ENCODE peak calls at places on chromosomes 3 and 15, in five cellular contexts. O is AG09309, T is A172, F is mesothelial cell of epicardium, B is GM06990. A is an unnamed sample.

GRCh38 chr15:37028609-37029287 is 71.6 kb downstream of the MEIS2 start:
- DNase-seq in O (peak), T (no peak), F (no peak), B (no peak), A (no peak)

GRCh38 chr15:63210151-63211051 is 21.0 kb downstream of the RAB8B start:
- DNase-seq in O (peak), T (no peak), F (no peak), B (no peak), A (no peak)

GRCh38 chr3:138687236-138687635 is 78.7 kb downstream of the FAIM start:
- DNase-seq in O (no peak), T (no peak), F (no peak), B (peak), A (no peak)

GRCh38 chr3:81300324-81300927 is 461.0 kb downstream of the GBE1 start:
- DNase-seq in O (no peak), T (no peak), F (no peak), B (no peak), A (peak)

GRCh38 chr3:100517276-100517675 is 24.9 kb downstream of the TMEM45A start:
- DNase-seq in O (no peak), T (no peak), F (no peak), B (no peak), A (no peak)

GRCh38 chr3:122514123-122515019 is at the start of gene KPNA1:
- DNase-seq in O (peak), T (peak), F (peak), B (peak), A (peak)

GRCh38 chr15:57861805-57862586 is 155.5 kb downstream of the POLR2M start:
- DNase-seq in O (peak), T (peak), F (no peak), B (no peak), A (no peak)

GRCh38 chr15:39594056-39594763 is 13.3 kb downstream of the THBS1 start:
- DNase-seq in O (peak), T (no peak), F (no peak), B (no peak), A (no peak)

GRCh38 chr3:123728014-123728413 is 143.2 kb upstream of the HACD2 start:
- DNase-seq in O (no peak), T (no peak), F (no peak), B (no peak), A (no peak)

GRCh38 chr3:196968233-196969000 is at the start of gene PIGZ:
- DNase-seq in O (no peak), T (no peak), F (no peak), B (peak), A (no peak)

GRCh38 chr15:73237910-73238309 is 130.8 kb downstream of the HCN4 start:
- DNase-seq in O (no peak), T (no peak), F (no peak), B (no peak), A (no peak)

GRCh38 chr3:102791641-102792589 is 357.1 kb downstream of the ZPLD1 start:
- DNase-seq in O (peak), T (no peak), F (no peak), B (no peak), A (no peak)

GRCh38 chr15:63277044-63277892 is at the start of gene APH1B:
- DNase-seq in O (no peak), T (peak), F (peak), B (peak), A (peak)

GRCh38 chr3:128338536-128339400 is 127.9 kb downstream of the DNAJB8 start:
- DNase-seq in O (no peak), T (no peak), F (no peak), B (no peak), A (peak)

GRCh38 chr15:65309882-65310418 is 5.5 kb downstream of the RNU5B-1 start:
- DNase-seq in O (no peak), T (no peak), F (no peak), B (no peak), A (no peak)

GRCh38 chr15:38054488-38054887 is 120.0 kb downstream of the TMCO5A start:
- DNase-seq in O (peak), T (peak), F (no peak), B (no peak), A (no peak)

GRCh38 chr3:128283429-128283828 is 130.1 kb downstream of the EEFSEC start:
- DNase-seq in O (no peak), T (no peak), F (no peak), B (no peak), A (no peak)

GRCh38 chr3:188123170-188123920 is 30.6 kb upstream of the LPP start:
- DNase-seq in O (peak), T (no peak), F (no peak), B (no peak), A (peak)

GRCh38 chr3:103083848-103084631 is 649.2 kb downstream of the ZPLD1 start:
- DNase-seq in O (no peak), T (no peak), F (no peak), B (no peak), A (no peak)

GRCh38 chr3:133023301-133023830 is 14.8 kb upstream of the TMEM108 start:
- DNase-seq in O (no peak), T (no peak), F (no peak), B (no peak), A (no peak)

GRCh38 chr3:102225407-102226132 is 209.2 kb upstream of the ZPLD1 start:
- DNase-seq in O (peak), T (peak), F (no peak), B (no peak), A (peak)

GRCh38 chr15:47514251-47514652 is 203.1 kb upstream of the SEMA6D start:
- DNase-seq in O (no peak), T (no peak), F (no peak), B (no peak), A (no peak)

GRCh38 chr15:31347067-31347975 is 20.7 kb downstream of the KLF13 start:
- DNase-seq in O (no peak), T (no peak), F (no peak), B (no peak), A (no peak)

GRCh38 chr15:33377239-33377638 is 66.5 kb downstream of the RYR3 start:
- DNase-seq in O (no peak), T (no peak), F (no peak), B (no peak), A (no peak)

GRCh38 chr3:160451602-160452001 is 2.0 kb upstream of the TRIM59 start:
- DNase-seq in O (no peak), T (no peak), F (no peak), B (no peak), A (no peak)

GRCh38 chr3:157172746-157173145 is 12.8 kb upstream of the CCNL1 start:
- DNase-seq in O (no peak), T (no peak), F (no peak), B (no peak), A (no peak)

GRCh38 chr15:77981281-77982126 is 96.0 kb downstream of the TBC1D2B start:
- DNase-seq in O (no peak), T (no peak), F (no peak), B (no peak), A (no peak)

GRCh38 chr15:39869251-39869650 is 50.8 kb downstream of the GPR176 start:
- DNase-seq in O (no peak), T (no peak), F (no peak), B (no peak), A (no peak)

GRCh38 chr3:160331127-160331937 is 67.7 kb downstream of the IFT80 start:
- DNase-seq in O (peak), T (peak), F (no peak), B (no peak), A (no peak)

GRCh38 chr15:41512512-41513281 is 930 bp downstream of the LTK start:
- DNase-seq in O (no peak), T (no peak), F (no peak), B (peak), A (no peak)

GRCh38 chr3:177764377-177764912 is 567.2 kb upstream of the TBL1XR1 start:
- DNase-seq in O (no peak), T (no peak), F (no peak), B (no peak), A (no peak)

GRCh38 chr3:8239718-8240698 is 261.6 kb upstream of the LMCD1 start:
- DNase-seq in O (peak), T (peak), F (peak), B (peak), A (peak)

GRCh38 chr15:88238618-88239430 is 17.7 kb downstream of the NTRK3 start:
- DNase-seq in O (peak), T (peak), F (no peak), B (no peak), A (no peak)

GRCh38 chr3:51704511-51704950 is 2.3 kb upstream of the GRM2 start:
- DNase-seq in O (no peak), T (no peak), F (no peak), B (no peak), A (no peak)

GRCh38 chr15:69718445-69718844 is 265.8 kb downstream of the RPLP1 start:
- DNase-seq in O (no peak), T (no peak), F (no peak), B (no peak), A (no peak)

GRCh38 chr3:156814295-156814694 is 11.9 kb upstream of the LEKR1 start:
- DNase-seq in O (no peak), T (no peak), F (no peak), B (no peak), A (no peak)

A was measured in HuH-7.